ENCODE peak calls at places on chromosomes 5 and 9, in seven cellular contexts. T is HS-27A; C is amygdala; O is activated T-helper 1 cell treated with Interleukin-2 at 50 U/mL for 16 hours; W is activated CD4-positive, alpha-beta T cell treated with anti-CD3 and anti-CD28 coated beads, Interleukin-2, amount 50 U/mL, for 24 hours; F is stimulated activated CD4-positive, alpha-beta T cell treated with anti-CD3 and anti-CD28 coated beads, Interleukin-12 subunit alpha, Interleukin-12 subunit beta, amount 100 ng/mL, for 4 hours; H is LoVo. S is an unnamed sample.

GRCh38 chr5:111535879-111536549 is 23.7 kb upstream of the STARD4 start:
- DNase-seq in T (no peak), C (no peak), O (no peak), W (no peak), F (no peak), H (no peak), S (no peak)

GRCh38 chr5:164377746-164378145 is 872.3 kb downstream of the MAT2B start:
- DNase-seq in T (no peak), C (no peak), O (no peak), W (no peak), F (no peak), H (no peak), S (no peak)

GRCh38 chr9:97807681-97808080 is 45.3 kb upstream of the FOXE1 start:
- DNase-seq in T (no peak), C (no peak), O (no peak), W (no peak), F (no peak), H (no peak), S (no peak)

GRCh38 chr9:125649315-125649714 is 57.7 kb downstream of the MAPKAP1 start:
- DNase-seq in T (peak), C (no peak), O (no peak), W (peak), F (no peak), H (no peak), S (no peak)

GRCh38 chr5:132478498-132478855 is 12.1 kb downstream of the IRF1 start:
- DNase-seq in T (no peak), C (no peak), O (no peak), W (no peak), F (no peak), H (no peak), S (no peak)

GRCh38 chr5:150143725-150144058 is 12.0 kb downstream of the PDGFRB start:
- DNase-seq in T (no peak), C (no peak), O (no peak), W (no peak), F (no peak), H (no peak), S (no peak)

GRCh38 chr5:106768392-106768791 is 902.3 kb downstream of the EFNA5 start:
- DNase-seq in T (no peak), C (no peak), O (no peak), W (no peak), F (no peak), H (no peak), S (no peak)

GRCh38 chr9:137423810-137424291 is 658 bp downstream of the NOXA1 start:
- DNase-seq in T (no peak), C (no peak), O (no peak), W (no peak), F (no peak), H (peak), S (no peak)

GRCh38 chr5:175694371-175695160 is 36.7 kb downstream of the HRH2 start:
- DNase-seq in T (no peak), C (no peak), O (no peak), W (no peak), F (no peak), H (no peak), S (no peak)

GRCh38 chr9:37464426-37465248 is 613 bp downstream of the ZBTB5 start:
- DNase-seq in T (peak), C (peak), O (peak), W (peak), F (peak), H (peak), S (peak)

GRCh38 chr9:134231330-134231745 is 67.0 kb upstream of the RNU6ATAC start:
- DNase-seq in T (no peak), C (peak), O (no peak), W (no peak), F (no peak), H (no peak), S (no peak)

GRCh38 chr9:121510766-121511555 is 11.3 kb upstream of the GGTA1 start:
- DNase-seq in T (no peak), C (no peak), O (no peak), W (no peak), F (no peak), H (no peak), S (no peak)

GRCh38 chr5:116343961-116344360 is 230.7 kb downstream of the SEMA6A start:
- DNase-seq in T (no peak), C (no peak), O (no peak), W (no peak), F (no peak), H (no peak), S (no peak)

GRCh38 chr5:82349651-82350050 is 71.5 kb upstream of the RPS23 start:
- DNase-seq in T (no peak), C (peak), O (no peak), W (no peak), F (peak), H (no peak), S (no peak)

GRCh38 chr5:61301345-61301744 is 30.7 kb upstream of the ZSWIM6 start:
- DNase-seq in T (no peak), C (no peak), O (no peak), W (no peak), F (no peak), H (no peak), S (no peak)

GRCh38 chr5:143659614-143660238 is 152.2 kb upstream of the HMHB1 start:
- DNase-seq in T (no peak), C (no peak), O (no peak), W (no peak), F (no peak), H (peak), S (no peak)

GRCh38 chr9:95857122-95857521 is 18.4 kb upstream of the ERCC6L2 start:
- DNase-seq in T (peak), C (no peak), O (no peak), W (no peak), F (no peak), H (peak), S (no peak)

GRCh38 chr5:133400120-133400519 is 212.2 kb downstream of the FSTL4 start:
- DNase-seq in T (no peak), C (no peak), O (no peak), W (no peak), F (no peak), H (no peak), S (no peak)

GRCh38 chr9:102587231-102587630 is 407.9 kb upstream of the CYLC2 start:
- DNase-seq in T (no peak), C (no peak), O (no peak), W (no peak), F (no peak), H (no peak), S (no peak)

GRCh38 chr9:5269249-5269715 is 35.2 kb downstream of the RLN2 start:
- DNase-seq in T (peak), C (no peak), O (no peak), W (no peak), F (no peak), H (no peak), S (peak)

GRCh38 chr9:124315856-124316255 is 58.1 kb downstream of the NEK6 start:
- DNase-seq in T (no peak), C (no peak), O (no peak), W (no peak), F (no peak), H (no peak), S (no peak)

GRCh38 chr5:56829137-56829536 is 13.8 kb downstream of the MAP3K1 start:
- DNase-seq in T (no peak), C (no peak), O (peak), W (peak), F (peak), H (peak), S (no peak)

S was measured in HuH-7.5.